ENCODE peak calls at places on chromosome 21, in seven cellular contexts. G, K, X, P, Y, A and Q are unnamed samples.
A peak's percentile ranks its signal among the peaks of the same experiment; 100 is the strongest.

GRCh38 chr21:30248844-30249243 is 32.9 kb upstream of the CLDN8 start:
- DNase-seq in Y (no peak), G (no peak), P (no peak), K (no peak), A (no peak), X (no peak), Q (no peak)

GRCh38 chr21:17611414-17612022 is 1.2 kb downstream of the BTG3 start:
- DNase-seq in P (peak; percentile 70), Y (peak; percentile 82), G (peak; percentile 35), K (peak; percentile 94), A (peak; percentile 55), X (peak; percentile 81), Q (peak; percentile 78)

GRCh38 chr21:46079357-46080170 is 18.3 kb upstream of the COL6A2 start:
- DNase-seq in K (peak; percentile 96), G (no peak), Y (peak; percentile 78), X (no peak), P (no peak), A (peak; percentile 94), Q (no peak)

GRCh38 chr21:38165466-38166213 is 91.2 kb upstream of the KCNJ15 start:
- DNase-seq in K (peak; percentile 59), P (no peak), A (no peak), Y (no peak), G (no peak), X (no peak), Q (no peak)

GRCh38 chr21:38954450-38955059 is 148.8 kb downstream of the ETS2 start:
- DNase-seq in X (no peak), P (no peak), Y (no peak), A (no peak), G (no peak), K (no peak), Q (no peak)

GRCh38 chr21:46421756-46422555 is 36.7 kb upstream of the DIP2A start:
- DNase-seq in Y (no peak), X (no peak), A (no peak), K (no peak), P (no peak), G (no peak), Q (no peak)

GRCh38 chr21:42925114-42925907 is at the start of gene ERVH48-1:
- DNase-seq in A (no peak), X (no peak), K (peak; percentile 11), Y (no peak), P (no peak), G (no peak), Q (no peak)

GRCh38 chr21:42468511-42469131 is 27.4 kb downstream of the RSPH1 start:
- DNase-seq in Y (no peak), X (no peak), G (no peak), K (no peak), P (no peak), A (no peak), Q (no peak)

GRCh38 chr21:44556879-44557278 is 1.7 kb downstream of the KRTAP10-3 start:
- DNase-seq in A (no peak), K (no peak), X (no peak), G (no peak), Y (no peak), P (no peak), Q (no peak)

GRCh38 chr21:30257773-30258172 is 25.0 kb downstream of the KRTAP24-1 start:
- DNase-seq in G (no peak), K (no peak), A (no peak), P (peak; percentile 6), X (no peak), Y (peak; percentile 12), Q (no peak)